ENCODE peak calls at places on chromosomes 11 and 22, in five cellular contexts. X, O, F, K and L are unnamed samples.
A peak's percentile ranks its signal among the peaks of the same experiment; 100 is the strongest.

GRCh38 chr11:25650319-25650718 is 681.6 kb upstream of the ANO3 start:
- DNase-seq in X (no peak), O (no peak), F (no peak), K (no peak), L (no peak)

GRCh38 chr22:29938285-29938693 is 55.3 kb downstream of the MTMR3 start:
- DNase-seq in X (no peak), O (no peak), F (no peak), K (peak; percentile 60), L (no peak)

GRCh38 chr22:41368543-41368817 is 13.3 kb upstream of the TEF start:
- DNase-seq in X (no peak), O (no peak), F (no peak), K (no peak), L (no peak)

GRCh38 chr11:117941163-117941707 is 12.0 kb upstream of the TMPRSS13 start:
- DNase-seq in X (peak; percentile 16), O (no peak), F (peak; percentile 25), K (no peak), L (no peak)

GRCh38 chr11:112834277-112834755 is 126.9 kb upstream of the NCAM1 start:
- DNase-seq in X (no peak), O (no peak), F (peak; percentile 31), K (no peak), L (no peak)

GRCh38 chr22:24129980-24130379 is 51.3 kb upstream of the SUSD2 start:
- DNase-seq in X (no peak), O (no peak), F (no peak), K (no peak), L (no peak)

GRCh38 chr11:82906236-82906635 is 4.7 kb downstream of the DDIAS start:
- DNase-seq in X (no peak), O (no peak), F (no peak), K (no peak), L (no peak)

GRCh38 chr11:133509924-133510697 is 22.2 kb downstream of the OPCML start:
- DNase-seq in X (no peak), O (no peak), F (no peak), K (no peak), L (no peak)

GRCh38 chr22:41380993-41381328 is 781 bp upstream of the TEF start:
- DNase-seq in X (no peak), O (peak; percentile 60), F (peak; percentile 85), K (no peak), L (no peak)

GRCh38 chr11:131036544-131036943 is 120.3 kb upstream of the SNX19 start:
- DNase-seq in X (no peak), O (no peak), F (no peak), K (no peak), L (no peak)

GRCh38 chr11:131204984-131205383 is 165.4 kb upstream of the NTM start:
- DNase-seq in X (no peak), O (no peak), F (no peak), K (no peak), L (no peak)

GRCh38 chr11:61283613-61284012 is 11.5 kb downstream of the VWCE start:
- DNase-seq in X (no peak), O (no peak), F (no peak), K (no peak), L (no peak)

GRCh38 chr11:88179966-88180629 is 4.9 kb upstream of the RAB38 start:
- DNase-seq in X (no peak), O (no peak), F (no peak), K (no peak), L (no peak)

GRCh38 chr11:103364687-103365086 is 255.5 kb downstream of the DYNC2H1 start:
- DNase-seq in X (no peak), O (no peak), F (no peak), K (no peak), L (no peak)

GRCh38 chr11:100716848-100717247 is 29.8 kb downstream of the ARHGAP42 start:
- DNase-seq in X (no peak), O (no peak), F (no peak), K (no peak), L (no peak)

GRCh38 chr22:33864723-33865130 is 55.5 kb downstream of the LARGE1 start:
- DNase-seq in X (no peak), O (no peak), F (no peak), K (peak; percentile 33), L (no peak)

GRCh38 chr11:43172477-43172876 is 139.3 kb upstream of the API5 start:
- DNase-seq in X (no peak), O (no peak), F (no peak), K (no peak), L (no peak)

GRCh38 chr22:29071261-29072045 is 1.4 kb upstream of the KREMEN1 start:
- DNase-seq in X (peak; percentile 88), O (no peak), F (no peak), K (peak; percentile 71), L (peak; percentile 51)

GRCh38 chr11:44955019-44955738 is 4.5 kb upstream of the TP53I11 start:
- DNase-seq in X (no peak), O (peak; percentile 23), F (peak; percentile 71), K (no peak), L (peak; percentile 53)

GRCh38 chr11:46414899-46415298 is 23.3 kb upstream of the CHRM4 start:
- DNase-seq in X (no peak), O (no peak), F (no peak), K (no peak), L (no peak)

GRCh38 chr11:112352907-112353306 is 92.2 kb upstream of the PLET1 start:
- DNase-seq in X (peak; percentile 38), O (no peak), F (no peak), K (no peak), L (no peak)

GRCh38 chr22:17772249-17772962 is 1.9 kb downstream of the BID start:
- DNase-seq in X (no peak), O (no peak), F (no peak), K (no peak), L (no peak)

GRCh38 chr22:45600791-45601730 is 70.6 kb upstream of the ATXN10 start:
- DNase-seq in X (no peak), O (no peak), F (no peak), K (no peak), L (no peak)

GRCh38 chr11:75894036-75894585 is 79.1 kb downstream of the UVRAG start:
- DNase-seq in X (no peak), O (no peak), F (no peak), K (no peak), L (peak; percentile 39)

GRCh38 chr11:10488121-10488580 is 33.1 kb downstream of the AMPD3 start:
- DNase-seq in X (peak; percentile 54), O (no peak), F (no peak), K (peak; percentile 41), L (peak; percentile 37)

GRCh38 chr11:70026726-70027125 is 51.4 kb upstream of the ANO1 start:
- DNase-seq in X (peak; percentile 19), O (no peak), F (no peak), K (no peak), L (no peak)

GRCh38 chr11:74756571-74756970 is 7.9 kb downstream of the RNF169 start:
- DNase-seq in X (no peak), O (no peak), F (no peak), K (no peak), L (no peak)

DNA sequence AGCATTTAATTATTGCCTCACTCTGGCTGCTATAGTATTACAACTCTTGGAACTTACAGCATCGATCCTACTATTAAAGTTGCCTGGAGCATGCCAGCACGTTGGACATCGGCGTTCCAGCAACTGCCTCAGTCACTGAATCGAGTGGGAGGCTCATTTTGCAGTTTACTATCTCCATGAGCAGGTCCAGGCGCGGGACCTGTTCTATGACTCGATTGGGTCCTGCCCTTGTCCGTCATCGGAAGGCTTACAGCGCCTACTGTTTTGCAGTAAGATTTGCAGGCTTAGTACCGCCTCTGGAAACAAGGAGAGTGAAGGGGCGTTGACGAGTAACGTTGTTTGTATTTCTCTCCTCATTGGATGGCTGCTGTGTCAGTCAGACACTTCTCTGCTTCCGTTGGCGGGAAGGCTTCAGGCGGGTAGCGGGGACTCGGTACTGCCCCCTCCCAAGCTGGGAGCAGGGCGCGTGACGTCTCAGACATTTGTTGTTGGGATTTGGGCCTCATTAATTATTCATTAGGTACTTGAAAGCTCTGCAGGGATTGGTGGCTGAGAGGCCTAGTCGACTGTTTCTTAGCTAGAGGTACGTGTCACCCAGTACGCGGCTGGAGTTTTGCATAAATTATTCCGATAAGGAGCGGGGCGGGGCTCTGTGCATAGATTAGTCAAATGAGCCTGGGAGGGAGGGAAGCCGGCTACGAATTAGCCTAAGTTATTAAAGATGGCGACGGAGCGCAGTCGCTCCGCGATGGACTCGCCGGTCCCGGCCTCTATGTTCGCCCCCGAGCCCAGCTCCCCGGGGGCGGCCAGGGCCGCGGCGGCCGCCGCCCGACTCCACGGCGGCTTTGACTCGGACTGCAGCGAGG is at the start of gene GTPBP1:
- DNase-seq in X (peak; percentile 99), O (peak; percentile 100), F (peak; percentile 99), K (peak; percentile 98), L (peak; percentile 99)
- TF ChIP-seq CTCF in X (no peak), O (no peak), F (no peak), K (no peak), L (no peak)

DNA sequence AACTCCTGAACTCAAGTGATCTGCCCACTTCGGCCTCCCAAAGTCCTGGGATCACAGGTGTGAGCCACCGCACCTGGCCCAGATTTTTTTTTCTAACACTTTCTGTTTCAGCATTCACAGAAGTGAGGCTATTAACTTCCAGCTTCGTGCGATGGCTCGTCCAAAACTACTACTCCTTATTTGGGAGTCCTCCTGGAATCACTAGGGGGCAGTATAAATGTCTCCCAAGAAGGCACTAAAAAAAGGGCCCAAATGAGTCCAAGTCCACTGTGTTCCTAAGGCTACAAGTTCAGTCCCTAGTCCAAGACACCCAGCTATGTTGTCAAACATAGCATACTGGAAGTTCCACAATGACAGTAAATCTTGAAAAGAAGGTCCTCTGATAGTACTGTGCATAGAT is 63.2 kb upstream of the BIRC3 start:
- DNase-seq in X (peak; percentile 63), O (no peak), F (no peak), K (peak; percentile 27), L (no peak)
- TF ChIP-seq CTCF in X (peak; percentile 73), O (no peak), F (no peak), K (peak; percentile 7), L (peak; percentile 52)

GRCh38 chr11:126186708-126187481 is 24.6 kb downstream of the RPUSD4 start:
- DNase-seq in X (no peak), O (no peak), F (no peak), K (no peak), L (no peak)
- TF ChIP-seq CTCF in X (peak; percentile 62), O (no peak), F (no peak), K (no peak), L (no peak)

GRCh38 chr11:8566613-8567210 is 27.3 kb downstream of the STK33 start:
- DNase-seq in X (no peak), O (no peak), F (no peak), K (peak; percentile 33), L (no peak)

GRCh38 chr11:8561461-8561860 is 32.6 kb downstream of the STK33 start:
- DNase-seq in X (no peak), O (no peak), F (no peak), K (no peak), L (no peak)

GRCh38 chr11:8567597-8568198 is 26.3 kb downstream of the STK33 start:
- DNase-seq in X (no peak), O (no peak), F (no peak), K (peak; percentile 23), L (no peak)

DNA sequence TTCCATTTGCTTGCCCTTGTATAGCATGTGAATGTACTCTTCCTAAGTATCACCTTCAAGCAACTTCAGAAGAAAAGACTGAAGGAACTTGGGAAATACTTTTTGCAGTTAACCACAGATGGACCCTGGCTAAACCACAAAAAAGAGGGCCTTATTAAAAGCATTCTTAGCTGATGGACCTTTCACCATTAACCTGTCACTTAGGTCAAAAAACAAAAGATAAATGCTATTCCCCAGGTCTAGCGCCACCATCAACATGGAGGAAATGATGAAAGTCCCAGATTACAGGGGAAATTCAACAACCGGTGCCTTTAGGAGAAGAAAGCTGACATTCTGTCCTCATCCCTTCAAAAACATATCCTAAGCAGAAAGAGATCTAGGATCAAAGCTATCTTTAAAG is 29.5 kb downstream of the STK33 start:
- DNase-seq in X (no peak), O (no peak), F (no peak), K (no peak), L (no peak)
- TF ChIP-seq CTCF in X (no peak), O (no peak), F (no peak), K (no peak), L (no peak)